ENCODE peak calls at places on chromosomes 4 and X, in four cellular contexts. One of them, this sample, is unnamed.

GRCh38 chr4:53713767-53714166 is 122.5 kb upstream of the LNX1 start:
- DNase-seq in heart right ventricle: no peak
- DNase-seq in stimulated activated naive CD8-positive, alpha-beta T cell treated with anti-CD3 and anti-CD28 coated beads, Interleukin-15, Interleukin-2, amounts not matched to agents 100 U/mL and 50 U/mL, for 24 hours: no peak
- DNase-seq in IMR-90: no peak
- DNase-seq in this sample: no peak

GRCh38 chr4:169044723-169045447 is 34.8 kb upstream of the CBR4 start:
- DNase-seq in heart right ventricle: no peak
- DNase-seq in stimulated activated naive CD8-positive, alpha-beta T cell treated with anti-CD3 and anti-CD28 coated beads, Interleukin-15, Interleukin-2, amounts not matched to agents 100 U/mL and 50 U/mL, for 24 hours: no peak
- DNase-seq in IMR-90: no peak
- DNase-seq in this sample: no peak

GRCh38 chr4:41957634-41958033 is 22.4 kb downstream of the TMEM33 start:
- DNase-seq in heart right ventricle: no peak
- DNase-seq in stimulated activated naive CD8-positive, alpha-beta T cell treated with anti-CD3 and anti-CD28 coated beads, Interleukin-15, Interleukin-2, amounts not matched to agents 100 U/mL and 50 U/mL, for 24 hours: no peak
- DNase-seq in IMR-90: peak; percentile 5
- DNase-seq in this sample: no peak

GRCh38 chrX:150155396-150156048 is 207.6 kb upstream of the MAMLD1 start:
- DNase-seq in heart right ventricle: peak; percentile 24
- DNase-seq in stimulated activated naive CD8-positive, alpha-beta T cell treated with anti-CD3 and anti-CD28 coated beads, Interleukin-15, Interleukin-2, amounts not matched to agents 100 U/mL and 50 U/mL, for 24 hours: no peak
- DNase-seq in IMR-90: peak; percentile 55
- DNase-seq in this sample: peak; percentile 65

GRCh38 chr4:164761233-164761632 is 7.3 kb downstream of the SMIM31 start:
- DNase-seq in heart right ventricle: no peak
- DNase-seq in stimulated activated naive CD8-positive, alpha-beta T cell treated with anti-CD3 and anti-CD28 coated beads, Interleukin-15, Interleukin-2, amounts not matched to agents 100 U/mL and 50 U/mL, for 24 hours: no peak
- DNase-seq in IMR-90: no peak
- DNase-seq in this sample: no peak

GRCh38 chr4:1410491-1411325 is 4.5 kb upstream of the NKX1-1 start:
- DNase-seq in heart right ventricle: peak; percentile 63
- DNase-seq in stimulated activated naive CD8-positive, alpha-beta T cell treated with anti-CD3 and anti-CD28 coated beads, Interleukin-15, Interleukin-2, amounts not matched to agents 100 U/mL and 50 U/mL, for 24 hours: peak; percentile 73
- DNase-seq in IMR-90: peak; percentile 16
- DNase-seq in this sample: peak; percentile 57

GRCh38 chr4:150080335-150080734 is 2.1 kb downstream of the DCLK2 start:
- DNase-seq in heart right ventricle: no peak
- DNase-seq in stimulated activated naive CD8-positive, alpha-beta T cell treated with anti-CD3 and anti-CD28 coated beads, Interleukin-15, Interleukin-2, amounts not matched to agents 100 U/mL and 50 U/mL, for 24 hours: no peak
- DNase-seq in IMR-90: peak; percentile 63
- DNase-seq in this sample: no peak

GRCh38 chr4:142405021-142405991 is 440.8 kb downstream of the INPP4B start:
- DNase-seq in heart right ventricle: peak; percentile 12
- DNase-seq in stimulated activated naive CD8-positive, alpha-beta T cell treated with anti-CD3 and anti-CD28 coated beads, Interleukin-15, Interleukin-2, amounts not matched to agents 100 U/mL and 50 U/mL, for 24 hours: peak; percentile 57
- DNase-seq in IMR-90: peak; percentile 68
- DNase-seq in this sample: peak; percentile 55

GRCh38 chrX:21438792-21439191 is 64.6 kb downstream of the CNKSR2 start:
- DNase-seq in heart right ventricle: no peak
- DNase-seq in stimulated activated naive CD8-positive, alpha-beta T cell treated with anti-CD3 and anti-CD28 coated beads, Interleukin-15, Interleukin-2, amounts not matched to agents 100 U/mL and 50 U/mL, for 24 hours: no peak
- DNase-seq in IMR-90: no peak
- DNase-seq in this sample: no peak

This sample was measured in right cardiac atrium.